ENCODE peak calls at places on chromosomes 3 and 15, in six cellular contexts. Z is ovary, X is adrenal gland, N is cardiac muscle cell, C is heart right ventricle, E is GM23248. I is an unnamed sample.

GRCh38 chr3:102195198-102195948 is 239.4 kb upstream of the ZPLD1 start:
- DNase-seq in C (no peak), E (no peak), N (no peak), X (no peak), Z (no peak), I (no peak)

GRCh38 chr3:40366203-40367162 is 20.5 kb upstream of the ENTPD3 start:
- DNase-seq in X (no peak), Z (no peak), E (peak; percentile 27), C (no peak), N (peak; percentile 15), I (no peak)

GRCh38 chr3:134357914-134358811 is 16.1 kb downstream of the AMOTL2 start:
- DNase-seq in X (no peak), C (no peak), E (peak; percentile 93), Z (peak; percentile 34), N (peak; percentile 96), I (no peak)

GRCh38 chr3:16508591-16508995 is 4.9 kb downstream of the RFTN1 start:
- DNase-seq in N (peak; percentile 63), X (no peak), Z (no peak), E (peak; percentile 51), C (no peak), I (no peak)

GRCh38 chr3:178712247-178712646 is 176.0 kb downstream of the KCNMB2 start:
- DNase-seq in Z (no peak), C (no peak), X (no peak), E (no peak), N (no peak), I (no peak)

GRCh38 chr3:14647976-14648955 is 3.3 kb upstream of the CCDC174 start:
- DNase-seq in Z (no peak), X (no peak), C (peak; percentile 20), N (no peak), E (no peak), I (no peak)

GRCh38 chr15:45434168-45434567 is 55.8 kb upstream of the GATM start:
- DNase-seq in C (no peak), Z (no peak), N (no peak), X (no peak), E (no peak), I (no peak)

GRCh38 chr3:101020616-101021015 is 27.4 kb upstream of the ABI3BP start:
- DNase-seq in E (peak; percentile 4), Z (no peak), N (peak; percentile 37), X (no peak), C (no peak), I (no peak)

GRCh38 chr3:45560270-45561020 is 34.1 kb upstream of the LIMD1 start:
- DNase-seq in E (peak; percentile 7), N (peak; percentile 81), Z (peak; percentile 61), C (peak; percentile 84), X (no peak), I (no peak)

GRCh38 chr3:2096196-2096595 is 2.5 kb upstream of the CNTN4 start:
- DNase-seq in X (no peak), Z (no peak), N (no peak), E (no peak), C (no peak), I (no peak)

GRCh38 chr3:187968883-187969580 is 184.9 kb upstream of the LPP start:
- DNase-seq in E (peak; percentile 86), C (no peak), Z (no peak), N (peak; percentile 74), X (peak; percentile 46), I (no peak)

GRCh38 chr3:52880474-52880873 is 16.9 kb downstream of the STIMATE start:
- DNase-seq in X (no peak), E (no peak), N (no peak), C (no peak), Z (no peak), I (no peak)

GRCh38 chr3:58639001-58639400 is 27.6 kb downstream of the FAM3D start:
- DNase-seq in X (no peak), E (peak; percentile 27), N (peak; percentile 38), Z (no peak), C (no peak), I (no peak)

GRCh38 chr15:65629548-65629947 is 7.8 kb downstream of the SLC24A1 start:
- DNase-seq in X (no peak), C (no peak), E (no peak), N (no peak), Z (no peak), I (no peak)

GRCh38 chr3:52234516-52235447 is 4.2 kb downstream of the TWF2 start:
- DNase-seq in Z (peak; percentile 17), C (peak; percentile 69), N (no peak), X (no peak), E (no peak), I (no peak)

GRCh38 chr15:78012643-78013077 is 64.9 kb downstream of the TBC1D2B start:
- DNase-seq in X (no peak), N (peak; percentile 25), C (no peak), Z (peak; percentile 35), E (no peak), I (no peak)

GRCh38 chr15:62444104-62445027 is 279.3 kb upstream of the C2CD4B start:
- DNase-seq in N (peak; percentile 87), E (peak; percentile 98), Z (no peak), X (no peak), C (no peak), I (no peak)

GRCh38 chr3:70882104-70882503 is 569.7 kb upstream of the MDFIC2 start:
- DNase-seq in Z (no peak), E (no peak), C (no peak), N (peak; percentile 59), X (no peak), I (no peak)

GRCh38 chr3:99720985-99721632 is 82.7 kb downstream of the COL8A1 start:
- DNase-seq in E (peak; percentile 52), Z (peak; percentile 27), N (peak; percentile 43), C (no peak), X (no peak), I (no peak)

GRCh38 chr3:187698499-187699399 is 3.6 kb downstream of the RTP2 start:
- DNase-seq in Z (no peak), X (no peak), N (no peak), C (no peak), E (no peak), I (no peak)

GRCh38 chr3:67624687-67625086 is 29.7 kb downstream of the SUCLG2 start:
- DNase-seq in E (no peak), N (no peak), X (no peak), Z (no peak), C (no peak), I (no peak)

GRCh38 chr15:89999676-90000174 is 1.4 kb upstream of the ZNF710 start:
- DNase-seq in X (no peak), N (peak; percentile 32), C (peak; percentile 50), Z (peak; percentile 40), E (peak; percentile 53), I (no peak)

GRCh38 chr3:53030864-53031445 is 14.9 kb downstream of the SFMBT1 start:
- DNase-seq in N (no peak), Z (no peak), X (no peak), E (no peak), C (no peak), I (no peak)

GRCh38 chr15:64157599-64158125 is 5.2 kb downstream of the PPIB start:
- DNase-seq in C (no peak), X (no peak), E (no peak), N (no peak), Z (no peak), I (no peak)

GRCh38 chr15:64153480-64154367 is 2.2 kb downstream of the SNX22 start:
- DNase-seq in E (peak; percentile 89), C (peak; percentile 89), X (peak; percentile 93), N (peak; percentile 90), Z (peak; percentile 89), I (peak; percentile 75)

GRCh38 chr15:64156652-64157331 is 5.3 kb downstream of the SNX22 start:
- DNase-seq in C (no peak), X (no peak), N (no peak), Z (peak; percentile 15), E (no peak), I (no peak)

GRCh38 chr15:64158363-64159134 is 4.3 kb downstream of the PPIB start:
- DNase-seq in E (no peak), Z (peak; percentile 17), N (no peak), C (peak; percentile 36), X (no peak), I (no peak)

GRCh38 chr15:64155802-64156651 is 4.5 kb downstream of the SNX22 start:
- DNase-seq in N (no peak), C (no peak), Z (peak; percentile 9), E (no peak), X (no peak), I (no peak)
- H3K4me1 ChIP-seq in N (peaks cover 22% of the 10 kb centered on the region), C (peaks cover 81% of the 10 kb centered on the region), Z (peaks cover 5% of the 10 kb centered on the region), E (peaks cover 12% of the 10 kb centered on the region), X (peaks cover 23% of the 10 kb centered on the region), I (peaks cover 29% of the 10 kb centered on the region)

GRCh38 chr15:40927497-40928346 is 1.4 kb upstream of the DLL4 start:
- DNase-seq in E (peak; percentile 24), Z (no peak), N (no peak), C (no peak), X (no peak), I (no peak)

GRCh38 chr15:40929730-40930429 is 740 bp downstream of the DLL4 start:
- DNase-seq in C (no peak), E (peak; percentile 73), Z (no peak), X (no peak), N (peak; percentile 74), I (no peak)

GRCh38 chr15:40928975-40929729 is at the start of gene DLL4:
- DNase-seq in E (peak; percentile 57), Z (no peak), X (no peak), N (peak; percentile 50), C (peak; percentile 89), I (no peak)

GRCh38 chr15:40926659-40927496 is 2.3 kb upstream of the DLL4 start:
- DNase-seq in N (no peak), C (no peak), E (no peak), X (no peak), Z (no peak), I (no peak)

GRCh38 chr15:40928351-40928974 is 677 bp upstream of the DLL4 start:
- DNase-seq in X (no peak), E (no peak), N (no peak), Z (no peak), C (no peak), I (no peak)
- H3K4me3 ChIP-seq in X (peak overlapping the region; percentile 55), E (peak overlapping the region; percentile 60), N (peak overlapping the region; percentile 41), Z (peak overlapping the region; percentile 40), C (peak overlapping the region; percentile 55), I (peak overlapping the region; percentile 58)

GRCh38 chr15:85406916-85407315 is 26.5 kb downstream of the AKAP13 start:
- DNase-seq in Z (no peak), C (no peak), N (peak; percentile 66), X (no peak), E (peak; percentile 68), I (no peak)
- H3K27ac ChIP-seq in Z (no peak overlapping the region), C (peak overlapping the region; percentile 39), N (no peak overlapping the region), X (no peak overlapping the region), E (peak overlapping the region; percentile 76), I (no peak overlapping the region)

GRCh38 chr3:159928071-159928491 is 60.6 kb upstream of the IL12A start:
- DNase-seq in N (peak; percentile 23), Z (no peak), X (no peak), C (no peak), E (peak; percentile 64), I (no peak)

GRCh38 chr3:159926573-159926972 is 62.1 kb upstream of the IL12A start:
- DNase-seq in Z (no peak), X (no peak), C (no peak), E (no peak), N (no peak), I (no peak)

GRCh38 chr3:159922861-159923312 is 65.7 kb upstream of the IL12A start:
- DNase-seq in N (no peak), X (no peak), C (no peak), Z (no peak), E (no peak), I (no peak)

GRCh38 chr3:159919873-159920272 is 68.8 kb upstream of the IL12A start:
- DNase-seq in C (no peak), N (no peak), Z (no peak), E (peak; percentile 79), X (no peak), I (no peak)

GRCh38 chr3:159923961-159924360 is 64.7 kb upstream of the IL12A start:
- DNase-seq in X (no peak), N (no peak), C (no peak), Z (no peak), E (peak; percentile 50), I (no peak)
- H3K4me1 ChIP-seq in X (no peaks in the 10 kb centered on the region), N (no peaks in the 10 kb centered on the region), C (peaks cover 4% of the 10 kb centered on the region), Z (no peaks in the 10 kb centered on the region), E (peaks cover 34% of the 10 kb centered on the region), I (no peaks in the 10 kb centered on the region)